ENCODE peak calls at places on chromosomes 11 and 22, in five cellular contexts. F is HCT116, N is adrenal gland, L is neuronal stem cell, E is transverse colon. Q is an unnamed sample. For H3K4me1 and H3K9me3, the result is how much of the 10 kb centered on the place peaks cover.

GRCh38 chr11:76329084-76329648 is 51.8 kb downstream of the THAP12 start:
- DNase-seq in F (peak), N (no peak), L (no peak), E (no peak), Q (no peak)

GRCh38 chr11:121391914-121392313 is 60.2 kb upstream of the SORL1 start:
- DNase-seq in F (no peak), N (no peak), L (no peak), E (peak), Q (no peak)

GRCh38 chr11:126355324-126355925 is at the start of gene ST3GAL4:
- DNase-seq in F (no peak), N (peak), L (peak), E (peak), Q (peak)

GRCh38 chr11:96465537-96465936 is 75.7 kb downstream of the JRKL start:
- DNase-seq in F (no peak), N (peak), L (no peak), E (no peak), Q (no peak)

GRCh38 chr11:96265236-96265737 is 77.7 kb downstream of the MAML2 start:
- DNase-seq in F (no peak), N (no peak), L (no peak), E (no peak), Q (no peak)

GRCh38 chr11:93986716-93987115 is 34.4 kb upstream of the HEPHL1 start:
- DNase-seq in F (peak), N (no peak), L (no peak), E (no peak), Q (no peak)

GRCh38 chr11:76823481-76824028 is 37.2 kb upstream of the ACER3 start:
- DNase-seq in F (peak), N (no peak), L (no peak), E (no peak), Q (no peak)

GRCh38 chr11:79100093-79100704 is 340.6 kb downstream of the TENM4 start:
- DNase-seq in F (peak), N (peak), L (no peak), E (peak), Q (peak)

GRCh38 chr11:90309693-90310092 is 86.8 kb upstream of the CHORDC1 start:
- DNase-seq in F (no peak), N (no peak), L (no peak), E (no peak), Q (no peak)

GRCh38 chr11:57874981-57875380 is 113.4 kb downstream of the CTNND1 start:
- DNase-seq in F (no peak), N (no peak), L (no peak), E (no peak), Q (no peak)

GRCh38 chr11:45671246-45672171 is 6.1 kb upstream of the CHST1 start:
- DNase-seq in F (no peak), N (no peak), L (no peak), E (no peak), Q (no peak)

GRCh38 chr22:23305922-23306374 is 125.6 kb downstream of the BCR start:
- DNase-seq in F (no peak), N (peak), L (no peak), E (peak), Q (no peak)

GRCh38 chr11:93577291-93577690 is 34.1 kb upstream of the SMCO4 start:
- DNase-seq in F (no peak), N (no peak), L (no peak), E (no peak), Q (no peak)

GRCh38 chr11:19187880-19188279 is 13.9 kb downstream of the CSRP3 start:
- DNase-seq in F (no peak), N (no peak), L (peak), E (no peak), Q (no peak)

GRCh38 chr22:49451070-49451840 is 376.4 kb downstream of the BRD1 start:
- DNase-seq in F (no peak), N (no peak), L (no peak), E (no peak), Q (no peak)

GRCh38 chr11:57224537-57224936 is 12.5 kb downstream of the APLNR start:
- DNase-seq in F (no peak), N (no peak), L (no peak), E (no peak), Q (no peak)

GRCh38 chr22:21945453-21946261 is 7.0 kb downstream of the PPM1F start:
- DNase-seq in F (no peak), N (no peak), L (no peak), E (no peak), Q (no peak)

GRCh38 chr11:27592111-27592780 is 85.7 kb upstream of the LIN7C start:
- DNase-seq in F (no peak), N (no peak), L (no peak), E (no peak), Q (no peak)

GRCh38 chr11:41879186-41879738 is 419.8 kb upstream of the LRRC4C start:
- DNase-seq in F (no peak), N (no peak), L (no peak), E (no peak), Q (no peak)

GRCh38 chr22:43277091-43277490 is 66.1 kb downstream of the SCUBE1 start:
- DNase-seq in F (no peak), N (no peak), L (no peak), E (no peak), Q (no peak)

GRCh38 chr22:32998373-32998772 is 59.8 kb downstream of the SYN3 start:
- DNase-seq in F (no peak), N (no peak), L (no peak), E (no peak), Q (no peak)

GRCh38 chr11:12164061-12165014 is 53.9 kb downstream of the MICAL2 start:
- DNase-seq in F (peak), N (no peak), L (no peak), E (peak), Q (no peak)

GRCh38 chr11:131688056-131688693 is 317.8 kb downstream of the NTM start:
- DNase-seq in F (no peak), N (peak), L (peak), E (peak), Q (no peak)

GRCh38 chr11:125270711-125271110 is 106.2 kb downstream of the PKNOX2 start:
- DNase-seq in F (no peak), N (no peak), L (no peak), E (no peak), Q (no peak)

GRCh38 chr11:71341596-71341995 is 89.2 kb upstream of the SHANK2 start:
- DNase-seq in F (no peak), N (no peak), L (no peak), E (no peak), Q (no peak)

GRCh38 chr11:13126430-13126829 is 117.3 kb downstream of the RASSF10 start:
- DNase-seq in F (no peak), N (no peak), L (no peak), E (no peak), Q (no peak)

GRCh38 chr22:30348837-30349236 is 7.9 kb downstream of the SF3A1 start:
- DNase-seq in F (no peak), N (no peak), L (no peak), E (no peak), Q (no peak)

GRCh38 chr11:134205729-134206128 is 18.0 kb downstream of the NCAPD3 start:
- DNase-seq in F (no peak), N (no peak), L (no peak), E (no peak), Q (no peak)

GRCh38 chr11:444397-445144 is 2.8 kb upstream of the ANO9 start:
- DNase-seq in F (no peak), N (no peak), L (no peak), E (peak), Q (no peak)

GRCh38 chr11:115333106-115333505 is 171.1 kb downstream of the CADM1 start:
- DNase-seq in F (no peak), N (no peak), L (no peak), E (no peak), Q (no peak)

GRCh38 chr11:69310351-69310750 is 16.4 kb downstream of the MYEOV start:
- DNase-seq in F (no peak), N (no peak), L (no peak), E (no peak), Q (no peak)

GRCh38 chr11:92714111-92714510 is 255.3 kb upstream of the MTNR1B start:
- DNase-seq in F (no peak), N (no peak), L (no peak), E (no peak), Q (no peak)

GRCh38 chr11:102111787-102112653 is 1.8 kb downstream of the YAP1 start:
- DNase-seq in F (peak), N (peak), L (no peak), E (peak), Q (peak)

GRCh38 chr11:70397983-70398833 is at the start of gene CTTN:
- DNase-seq in F (peak), N (peak), L (peak), E (peak), Q (peak)

GRCh38 chr11:47106839-47107520 is 69.7 kb downstream of the ARFGAP2 start:
- DNase-seq in F (no peak), N (no peak), L (no peak), E (no peak), Q (no peak)

GRCh38 chr22:29108137-29108536 is 35.3 kb downstream of the KREMEN1 start:
- DNase-seq in F (peak), N (no peak), L (no peak), E (no peak), Q (no peak)

GRCh38 chr11:44574620-44575287 is 9.3 kb downstream of the CD82 start:
- DNase-seq in F (no peak), N (no peak), L (no peak), E (no peak), Q (peak)

GRCh38 chr11:45662665-45663485 is 2.5 kb downstream of the CHST1 start:
- DNase-seq in F (no peak), N (peak), L (no peak), E (no peak), Q (no peak)

GRCh38 chr11:117986981-117987495 is 844 bp downstream of the IL10RA start:
- DNase-seq in F (no peak), N (no peak), L (no peak), E (peak), Q (peak)
- H3K4me3 ChIP-seq in F (peak), N (peak), L (no peak), E (peak), Q (peak)

DNA sequence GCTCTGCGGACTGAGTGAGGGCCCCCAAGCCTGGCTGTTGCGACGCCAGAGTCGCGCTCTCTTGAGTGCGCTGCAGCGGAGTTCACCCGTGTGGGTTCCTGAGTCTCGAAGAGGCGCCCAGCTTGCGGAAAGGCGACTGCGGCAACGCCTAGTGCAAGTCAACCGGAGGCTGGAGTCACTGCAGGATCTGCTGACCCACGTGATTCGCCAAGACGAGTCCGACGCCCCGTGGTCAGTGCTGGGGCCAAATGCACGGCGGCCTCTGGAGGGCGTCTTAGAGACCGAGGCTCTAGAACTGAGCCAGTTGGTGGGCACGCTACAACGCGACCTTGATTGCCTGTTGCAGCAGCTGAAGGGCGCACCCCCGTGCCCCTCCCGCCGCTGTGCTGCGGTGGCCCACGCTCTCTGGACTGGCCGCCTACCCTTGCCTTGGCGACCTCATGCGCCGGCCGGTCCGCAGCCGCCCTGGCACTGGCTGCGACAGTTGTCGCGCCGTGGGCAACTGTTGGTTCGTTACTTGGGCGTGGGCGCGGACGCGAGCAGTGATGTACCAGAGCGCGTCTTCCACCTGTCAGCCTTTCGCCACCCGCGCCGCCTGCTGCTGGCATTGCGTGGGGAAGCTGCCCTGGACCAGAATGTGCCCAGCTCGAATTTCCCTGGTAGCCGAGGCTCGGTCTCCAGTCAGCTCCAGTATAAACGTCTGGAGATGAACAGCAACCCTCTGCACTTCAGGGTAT is 32.6 kb downstream of the RRP8 start:
- DNase-seq in F (no peak), N (no peak), L (no peak), E (no peak), Q (no peak)
- H3K4me1 ChIP-seq in F (under half), N (under half), L (under half), E (under half), Q (under half)

GRCh38 chr11:66546966-66547661 is 411 bp downstream of the ACTN3 start:
- DNase-seq in F (no peak), N (no peak), L (peak), E (no peak), Q (no peak)
- H3K9me3 ChIP-seq in F (under half), N (under half), L (under half), E (under half), Q (under half)

GRCh38 chr22:40414838-40415505 is 44.6 kb downstream of the SGSM3 start:
- DNase-seq in F (no peak), N (no peak), L (no peak), E (peak), Q (no peak)

GRCh38 chr22:40415531-40416266 is 45.3 kb downstream of the SGSM3 start:
- DNase-seq in F (no peak), N (no peak), L (no peak), E (peak), Q (no peak)

GRCh38 chr22:40413873-40414272 is 43.5 kb downstream of the SGSM3 start:
- DNase-seq in F (no peak), N (no peak), L (no peak), E (no peak), Q (no peak)

GRCh38 chr22:40412441-40412840 is 42.0 kb downstream of the SGSM3 start:
- DNase-seq in F (no peak), N (no peak), L (no peak), E (no peak), Q (no peak)

GRCh38 chr22:40414306-40414705 is 43.9 kb downstream of the SGSM3 start:
- DNase-seq in F (no peak), N (no peak), L (no peak), E (no peak), Q (no peak)
- H3K4me3 ChIP-seq in F (no peak), N (no peak), L (no peak), E (no peak), Q (no peak)

GRCh38 chr22:26481112-26481693 is 2.4 kb downstream of the HPS4 start:
- DNase-seq in F (no peak), N (no peak), L (no peak), E (no peak), Q (no peak)
- H3K4me1 ChIP-seq in F (under half), N (under half), L (under half), E (half or more), Q (half or more)

DNA sequence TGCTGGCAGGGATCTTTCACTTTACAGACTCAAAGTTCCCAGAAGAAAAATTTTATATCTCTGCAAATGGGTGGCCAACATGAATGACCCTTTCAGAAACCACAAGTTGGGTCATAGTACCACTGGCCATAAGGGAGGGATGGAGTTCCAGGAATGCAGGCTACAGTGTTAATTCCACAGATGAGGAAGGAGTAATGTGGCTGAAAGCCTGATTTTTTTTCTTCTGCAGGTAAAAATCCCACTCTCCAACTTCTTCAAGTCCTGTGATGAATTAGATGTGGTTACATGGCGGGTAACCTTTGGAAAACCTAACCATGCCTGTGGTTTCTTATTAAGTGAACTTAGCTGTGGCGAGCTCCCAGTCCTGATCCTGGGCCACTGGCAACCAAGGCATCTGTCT is 103.2 kb downstream of the SLC1A2 start:
- DNase-seq in F (no peak), N (no peak), L (no peak), E (no peak), Q (no peak)
- H3K9me3 ChIP-seq in F (under half), N (under half), L (under half), E (under half), Q (under half)